ENCODE peak calls at places on chromosomes 5 and 9, in ten cellular contexts. Y is tibial nerve, M is heart left ventricle, G is body of pancreas, U is IMR-90, E is uterus, L is adrenal gland, I is stomach, T is testis, K is A549. W is an unnamed sample.
A peak's percentile ranks its signal among the peaks of the same experiment; 100 is the strongest.

GRCh38 chr9:94867842-94868312 is 141.4 kb downstream of the AOPEP start:
- DNase-seq in K (peak; percentile 85), T (no peak), U (peak; percentile 98), E (no peak), G (peak; percentile 16), Y (no peak), I (no peak), L (no peak), M (no peak), W (no peak)

GRCh38 chr5:93665649-93666048 is 75.8 kb downstream of the POU5F2 start:
- DNase-seq in K (no peak), Y (no peak), T (no peak), M (no peak), I (no peak), L (no peak), G (no peak), U (no peak), E (no peak), W (no peak)

GRCh38 chr5:181138258-181138657 is 7.3 kb upstream of the OR2V1 start:
- DNase-seq in U (no peak), Y (no peak), I (no peak), M (no peak), L (no peak), T (no peak), E (no peak), G (no peak), K (peak; percentile 52), W (no peak)

GRCh38 chr5:106481375-106481774 is 1189.4 kb downstream of the EFNA5 start:
- DNase-seq in I (no peak), K (no peak), U (peak; percentile 35), T (no peak), E (no peak), L (no peak), Y (no peak), M (no peak), G (no peak), W (no peak)

GRCh38 chr9:2622361-2623045 is 916 bp downstream of the VLDLR start:
- DNase-seq in G (peak; percentile 33), Y (no peak), K (no peak), L (peak; percentile 33), I (peak; percentile 32), U (peak; percentile 17), T (peak; percentile 22), M (peak; percentile 35), E (peak; percentile 35), W (peak; percentile 42)

GRCh38 chr5:757346-757930 is 27.1 kb downstream of the ZDHHC11B start:
- DNase-seq in U (no peak), T (no peak), I (peak; percentile 23), E (peak; percentile 21), K (no peak), G (no peak), M (peak; percentile 25), Y (no peak), L (no peak), W (no peak)

GRCh38 chr9:89945133-89945532 is 340.3 kb downstream of the GADD45G start:
- DNase-seq in K (no peak), T (no peak), Y (no peak), E (no peak), I (no peak), M (no peak), G (no peak), U (no peak), L (no peak), W (no peak)

GRCh38 chr9:114611516-114612271 is 603 bp downstream of the TMEM268 start:
- DNase-seq in I (peak; percentile 55), U (peak; percentile 58), Y (peak; percentile 25), E (peak; percentile 74), G (peak; percentile 64), K (peak; percentile 63), T (peak; percentile 84), L (peak; percentile 79), M (peak; percentile 52), W (peak; percentile 57)

GRCh38 chr5:43301653-43302091 is 11.5 kb downstream of the HMGCS1 start:
- DNase-seq in I (no peak), U (no peak), T (no peak), G (no peak), L (no peak), Y (no peak), E (no peak), M (no peak), K (no peak), W (peak; percentile 54)

GRCh38 chr5:43303242-43303641 is 10.0 kb downstream of the HMGCS1 start:
- DNase-seq in M (no peak), G (no peak), U (no peak), L (no peak), Y (no peak), K (no peak), E (no peak), T (no peak), I (no peak), W (no peak)

GRCh38 chr5:43300112-43300511 is 13.1 kb downstream of the HMGCS1 start:
- DNase-seq in L (no peak), M (no peak), E (no peak), I (no peak), K (no peak), Y (no peak), T (no peak), U (no peak), G (no peak), W (no peak)

GRCh38 chr5:43305948-43306563 is 7.2 kb downstream of the HMGCS1 start:
- DNase-seq in I (no peak), E (no peak), L (no peak), M (no peak), U (peak; percentile 73), T (peak; percentile 18), Y (no peak), G (peak; percentile 54), K (peak; percentile 74), W (no peak)

GRCh38 chr5:43304520-43304919 is 8.7 kb downstream of the HMGCS1 start:
- DNase-seq in L (no peak), U (no peak), K (no peak), G (no peak), E (no peak), T (no peak), I (no peak), M (no peak), Y (no peak), W (no peak)
- H3K4me1 ChIP-seq in L (no peaks in the 10 kb centered on the region), U (no peaks in the 10 kb centered on the region), K (peaks cover 23% of the 10 kb centered on the region), G (peaks cover 24% of the 10 kb centered on the region), E (no peaks in the 10 kb centered on the region), T (peaks cover 4% of the 10 kb centered on the region), I (peaks cover 77% of the 10 kb centered on the region), M (peaks cover 21% of the 10 kb centered on the region), Y (no peaks in the 10 kb centered on the region), W (peaks cover 14% of the 10 kb centered on the region)

GRCh38 chr5:73649926-73650325 is 23.9 kb downstream of the ARHGEF28 start:
- DNase-seq in T (no peak), U (no peak), L (no peak), K (no peak), I (no peak), G (no peak), M (no peak), Y (no peak), E (no peak), W (no peak)

GRCh38 chr5:73654861-73655318 is 28.9 kb downstream of the ARHGEF28 start:
- DNase-seq in L (no peak), G (no peak), Y (no peak), M (no peak), K (no peak), U (peak; percentile 44), I (no peak), T (no peak), E (no peak), W (no peak)

GRCh38 chr5:73652391-73652790 is 26.4 kb downstream of the ARHGEF28 start:
- DNase-seq in T (no peak), I (no peak), G (no peak), M (no peak), E (no peak), U (no peak), Y (no peak), K (no peak), L (no peak), W (no peak)

GRCh38 chr5:73654171-73654811 is 28.3 kb downstream of the ARHGEF28 start:
- DNase-seq in K (peak; percentile 31), Y (no peak), T (no peak), G (no peak), I (no peak), M (no peak), U (peak; percentile 69), L (peak; percentile 42), E (no peak), W (no peak)

DNA sequence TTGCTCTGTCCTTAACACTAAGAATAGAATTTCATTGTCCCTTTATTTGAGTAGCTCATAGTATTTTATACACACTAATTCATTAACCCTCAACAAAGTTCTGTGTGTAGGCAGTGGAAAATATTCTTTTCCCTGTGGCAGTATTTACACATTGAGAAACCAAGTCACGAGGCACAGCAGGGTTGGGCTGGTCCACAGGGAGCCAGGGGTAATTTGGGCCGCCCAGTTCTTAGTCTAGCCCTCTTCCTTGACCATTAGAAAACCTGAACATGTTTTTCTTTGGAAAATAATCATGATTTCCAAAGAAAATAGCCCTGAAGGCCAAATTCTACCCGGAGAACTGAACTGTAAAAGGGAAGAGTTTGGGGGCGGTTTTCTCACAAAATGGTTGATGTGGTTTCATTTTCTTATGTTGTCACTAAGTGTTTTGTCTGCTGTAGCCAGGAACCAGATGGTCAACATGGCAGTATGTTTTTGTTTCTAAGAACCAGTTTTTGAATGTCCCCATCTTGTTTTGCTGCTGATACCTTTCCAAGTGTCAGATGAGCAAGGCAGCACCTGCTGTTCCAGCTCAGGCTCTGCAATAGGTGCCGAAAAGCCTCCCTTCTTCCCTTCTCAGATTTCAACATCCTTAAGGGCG is 29.6 kb downstream of the ARHGEF28 start:
- DNase-seq in G (no peak), I (no peak), Y (peak; percentile 25), T (peak; percentile 30), M (peak; percentile 24), U (no peak), E (no peak), K (no peak), L (no peak), W (no peak)
- H3K27ac ChIP-seq in G (no peak overlapping the region), I (no peak overlapping the region), Y (peak overlapping the region; percentile 91), T (peak overlapping the region; percentile 9), M (peak overlapping the region; percentile 76), U (no peak overlapping the region), E (no peak overlapping the region), K (peak overlapping the region; percentile 37), L (peak overlapping the region; percentile 9), W (no peak overlapping the region)

GRCh38 chr5:76735762-76736545 is 20.0 kb downstream of the F2R start:
- DNase-seq in M (no peak), T (no peak), L (no peak), E (no peak), G (no peak), K (no peak), Y (no peak), I (no peak), U (no peak), W (no peak)

GRCh38 chr5:76729373-76730290 is 13.7 kb downstream of the F2R start:
- DNase-seq in K (no peak), E (no peak), L (no peak), G (no peak), Y (no peak), I (no peak), T (no peak), U (no peak), M (no peak), W (no peak)

GRCh38 chr5:76728965-76729364 is 13.0 kb downstream of the F2R start:
- DNase-seq in L (no peak), U (no peak), G (no peak), T (no peak), Y (no peak), I (no peak), M (no peak), E (no peak), K (no peak), W (no peak)

GRCh38 chr5:76733049-76733417 is 17.1 kb downstream of the F2R start:
- DNase-seq in I (no peak), M (no peak), T (no peak), K (no peak), G (peak; percentile 32), U (no peak), E (no peak), Y (no peak), L (no peak), W (no peak)

DNA sequence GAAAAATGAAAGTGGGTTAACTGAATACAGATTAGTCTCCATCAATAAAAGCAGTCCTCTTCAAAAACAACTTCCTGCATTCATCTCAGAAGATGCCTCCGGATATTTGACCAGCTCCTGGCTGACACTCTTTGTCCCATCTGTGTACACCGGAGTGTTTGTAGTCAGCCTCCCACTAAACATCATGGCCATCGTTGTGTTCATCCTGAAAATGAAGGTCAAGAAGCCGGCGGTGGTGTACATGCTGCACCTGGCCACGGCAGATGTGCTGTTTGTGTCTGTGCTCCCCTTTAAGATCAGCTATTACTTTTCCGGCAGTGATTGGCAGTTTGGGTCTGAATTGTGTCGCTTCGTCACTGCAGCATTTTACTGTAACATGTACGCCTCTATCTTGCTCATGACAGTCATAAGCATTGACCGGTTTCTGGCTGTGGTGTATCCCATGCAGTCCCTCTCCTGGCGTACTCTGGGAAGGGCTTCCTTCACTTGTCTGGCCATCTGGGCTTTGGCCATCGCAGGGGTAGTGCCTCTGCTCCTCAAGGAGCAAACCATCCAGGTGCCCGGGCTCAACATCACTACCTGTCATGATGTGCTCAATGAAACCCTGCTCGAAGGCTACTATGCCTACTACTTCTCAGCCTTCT is 16.6 kb downstream of the F2R start:
- DNase-seq in M (no peak), Y (no peak), I (no peak), E (no peak), U (no peak), K (no peak), G (no peak), T (no peak), L (no peak), W (no peak)
- TF ChIP-seq POLR2A in M (no peak), Y (no peak), I (no peak), E (no peak), U (no peak), K (no peak), G (no peak), T (no peak), L (no peak), W (no peak)

GRCh38 chr5:42654645-42655044 is 102.0 kb upstream of the CCDC152 start:
- DNase-seq in U (no peak), L (no peak), E (no peak), G (no peak), K (no peak), M (no peak), T (no peak), I (no peak), Y (no peak), W (no peak)
- H3K4me1 ChIP-seq in U (no peaks in the 10 kb centered on the region), L (no peaks in the 10 kb centered on the region), E (no peaks in the 10 kb centered on the region), G (no peaks in the 10 kb centered on the region), K (no peaks in the 10 kb centered on the region), M (peaks cover 17% of the 10 kb centered on the region), T (no peaks in the 10 kb centered on the region), I (peaks cover 8% of the 10 kb centered on the region), Y (no peaks in the 10 kb centered on the region), W (peaks cover 10% of the 10 kb centered on the region)

W was measured in thyroid gland.